ENCODE peak calls at places on chromosomes 16 and 17, in four cellular contexts. Z, X, E and C are unnamed samples.

GRCh38 chr17:72005332-72006163 is 115.3 kb upstream of the SOX9 start:
- DNase-seq in Z (peak), E (no peak), X (no peak), C (no peak)

GRCh38 chr16:66079671-66080070 is 286.8 kb upstream of the CDH5 start:
- DNase-seq in E (no peak), X (no peak), Z (no peak), C (no peak)

GRCh38 chr17:2809337-2809736 is 13.1 kb downstream of the RAP1GAP2 start:
- DNase-seq in X (no peak), E (no peak), Z (no peak), C (no peak)

GRCh38 chr17:50270430-50271172 is 3.7 kb upstream of the TMEM92 start:
- DNase-seq in X (no peak), E (no peak), Z (no peak), C (no peak)

GRCh38 chr16:2858245-2859025 is 465 bp upstream of the PRSS22 start:
- DNase-seq in X (no peak), E (no peak), Z (no peak), C (no peak)

GRCh38 chr16:2692251-2692947 is 10.1 kb downstream of the KCTD5 start:
- DNase-seq in Z (no peak), X (peak), E (no peak), C (no peak)

GRCh38 chr17:10727192-10727591 is 2.6 kb downstream of the TMEM220 start:
- DNase-seq in E (no peak), X (no peak), Z (no peak), C (no peak)

GRCh38 chr17:30761058-30761457 is 63.4 kb downstream of the CRLF3 start:
- DNase-seq in Z (no peak), X (no peak), E (no peak), C (no peak)

GRCh38 chr16:27221576-27222498 is 18.5 kb downstream of the KDM8 start:
- DNase-seq in Z (no peak), E (no peak), X (peak), C (no peak)

GRCh38 chr17:67469208-67469980 is 92.3 kb downstream of the PITPNC1 start:
- DNase-seq in E (no peak), X (no peak), Z (no peak), C (no peak)

GRCh38 chr16:47057631-47057996 is 84.1 kb upstream of the DNAJA2 start:
- DNase-seq in Z (no peak), X (no peak), E (no peak), C (no peak)

GRCh38 chr17:67637901-67638641 is 79.7 kb upstream of the NOL11 start:
- DNase-seq in Z (no peak), E (no peak), X (no peak), C (no peak)

GRCh38 chr16:70481929-70482536 is 27.6 kb downstream of the FCSK start:
- DNase-seq in E (peak), X (no peak), Z (no peak), C (no peak)

GRCh38 chr17:72945468-72945867 is 147.0 kb downstream of the SLC39A11 start:
- DNase-seq in E (no peak), Z (no peak), X (no peak), C (no peak)

GRCh38 chr17:50464121-50464520 is 4.6 kb downstream of the CHAD start:
- DNase-seq in X (no peak), Z (no peak), E (no peak), C (no peak)

GRCh38 chr16:55000595-55000994 is 69.9 kb downstream of the IRX5 start:
- DNase-seq in Z (no peak), X (no peak), E (peak), C (no peak)

GRCh38 chr17:8887834-8888703 is 20.6 kb upstream of the PIK3R6 start:
- DNase-seq in Z (no peak), E (no peak), X (peak), C (no peak)

GRCh38 chr17:45579529-45580495 is 89.3 kb upstream of the PLEKHM1 start:
- DNase-seq in E (no peak), X (no peak), Z (no peak), C (no peak)

GRCh38 chr17:16352303-16352837 is 899 bp downstream of the CENPV start:
- DNase-seq in Z (no peak), E (no peak), X (peak), C (no peak)

GRCh38 chr16:85424260-85425060 is 188.7 kb upstream of the GSE1 start:
- DNase-seq in X (peak), E (no peak), Z (no peak), C (no peak)

DNA sequence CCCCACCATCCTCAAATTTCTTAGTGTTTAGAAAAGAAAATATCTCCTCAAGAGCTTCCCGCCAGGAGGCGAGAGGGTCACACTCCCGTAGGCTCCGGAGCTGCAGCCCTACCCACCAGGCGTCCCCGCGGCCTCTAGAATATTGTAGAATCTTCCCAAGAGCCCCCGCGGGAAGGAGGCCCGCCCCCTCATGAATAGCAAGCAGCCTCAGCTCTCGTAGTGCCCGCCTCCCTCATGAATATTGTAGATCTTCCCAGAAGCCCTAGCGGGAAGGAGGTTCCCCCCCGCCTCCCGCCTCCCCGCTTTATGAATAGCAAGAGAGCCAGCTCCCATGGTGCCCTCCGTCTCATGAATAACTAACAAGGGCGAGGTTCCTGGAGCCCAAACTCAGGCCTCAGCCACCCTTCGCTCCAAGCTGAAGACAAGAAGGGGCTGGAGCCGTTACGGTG is at the start of gene FBXO47:
- DNase-seq in E (peak), X (peak), Z (peak), C (peak)
- TF ChIP-seq CTCF in E (no peak), X (peak), Z (no peak), C (peak)

GRCh38 chr17:39058524-39058923 is 91.3 kb upstream of the FBXO47 start:
- DNase-seq in E (no peak), X (no peak), Z (no peak), C (no peak)

GRCh38 chr17:39054111-39054645 is 87.0 kb upstream of the FBXO47 start:
- DNase-seq in X (no peak), Z (no peak), E (no peak), C (peak)

GRCh38 chr17:39063681-39064069 is 87.8 kb downstream of the PLXDC1 start:
- DNase-seq in E (no peak), Z (no peak), X (no peak), C (no peak)

GRCh38 chr17:39062846-39063680 is 88.4 kb downstream of the PLXDC1 start:
- DNase-seq in E (peak), X (no peak), Z (no peak), C (no peak)

GRCh38 chr17:39057807-39058206 is 90.6 kb upstream of the FBXO47 start:
- DNase-seq in X (no peak), Z (no peak), E (no peak), C (no peak)
- H3K4me3 ChIP-seq in X (peak), Z (peak), E (no peak), C (no peak)

GRCh38 chr16:29864205-29864604 is 1.2 kb upstream of the CDIPT start:
- DNase-seq in X (no peak), E (no peak), Z (no peak), C (no peak)

GRCh38 chr16:29860218-29860617 is 2.8 kb downstream of the CDIPT start:
- DNase-seq in X (peak), E (no peak), Z (no peak), C (no peak)

GRCh38 chr16:29863669-29863984 is 601 bp upstream of the CDIPT start:
- DNase-seq in Z (no peak), X (no peak), E (no peak), C (no peak)

GRCh38 chr16:29862884-29863668 is at the start of gene CDIPT:
- DNase-seq in X (peak), Z (peak), E (peak), C (peak)

GRCh38 chr16:29862383-29862883 is 593 bp downstream of the CDIPT start:
- DNase-seq in E (no peak), Z (no peak), X (peak), C (no peak)
- TF ChIP-seq CTCF in E (peak), Z (no peak), X (no peak), C (peak)

GRCh38 chr17:57948555-57949420 is 6.4 kb downstream of the CUEDC1 start:
- DNase-seq in X (no peak), Z (no peak), E (peak), C (no peak)

GRCh38 chr17:57948169-57948554 is 7.0 kb downstream of the CUEDC1 start:
- DNase-seq in Z (no peak), E (no peak), X (no peak), C (no peak)

GRCh38 chr17:57946798-57947358 is 8.3 kb downstream of the CUEDC1 start:
- DNase-seq in Z (peak), E (no peak), X (no peak), C (peak)

GRCh38 chr17:57945999-57946797 is 9.0 kb downstream of the CUEDC1 start:
- DNase-seq in E (no peak), Z (no peak), X (no peak), C (no peak)

DNA sequence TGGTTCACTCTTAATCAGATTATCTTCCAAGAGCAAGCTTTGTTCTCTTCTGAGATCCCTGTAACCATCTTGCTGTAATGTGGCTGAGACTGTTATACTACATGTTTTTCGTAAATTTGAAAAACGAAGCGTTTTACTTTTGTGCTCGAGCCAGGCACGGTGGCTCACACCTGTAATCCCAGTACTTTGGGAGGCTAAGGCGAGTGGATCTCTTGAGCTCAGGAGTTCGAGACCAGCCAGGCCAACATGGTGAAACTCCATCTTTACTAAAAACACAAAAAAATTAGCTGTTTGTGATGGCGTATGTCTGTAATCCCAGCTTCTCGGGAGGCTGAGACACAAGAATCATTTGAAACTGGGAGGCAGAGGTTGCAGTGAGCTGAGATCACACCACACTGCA is 7.8 kb downstream of the CUEDC1 start:
- DNase-seq in E (no peak), X (no peak), Z (no peak), C (no peak)
- H3K4me3 ChIP-seq in E (peak), X (peak), Z (no peak), C (peak)

GRCh38 chr16:13873835-13874438 is 46.0 kb upstream of the ERCC4 start:
- DNase-seq in E (no peak), X (no peak), Z (no peak), C (no peak)
- TF ChIP-seq CTCF in E (peak), X (peak), Z (peak), C (peak)